ENCODE peak calls at places on chromosomes 12 and 14, in seven cellular contexts. U, K, G, I, R, F and E are unnamed samples.
A peak's percentile ranks its signal among the peaks of the same experiment; 100 is the strongest.

GRCh38 chr14:105069887-105070759 is 4.9 kb upstream of the GPR132 start:
- DNase-seq in U (no peak), I (no peak), R (peak; percentile 74), G (peak; percentile 80), F (peak; percentile 45), K (no peak), E (no peak)

GRCh38 chr14:98070521-98070920 is 1201.5 kb downstream of the BCL11B start:
- DNase-seq in I (no peak), K (no peak), F (no peak), G (no peak), R (no peak), U (no peak), E (no peak)

GRCh38 chr12:27385756-27386155 is 53.1 kb downstream of the BMAL2 start:
- DNase-seq in F (no peak), U (no peak), G (no peak), I (no peak), R (no peak), K (no peak), E (no peak)

GRCh38 chr12:77064891-77065360 is 443 bp downstream of the E2F7 start:
- DNase-seq in I (no peak), U (no peak), F (no peak), G (no peak), R (no peak), K (no peak), E (peak; percentile 51)

GRCh38 chr12:46830731-46831334 is 5.0 kb upstream of the SLC38A4 start:
- DNase-seq in I (no peak), F (no peak), G (no peak), U (no peak), K (no peak), R (no peak), E (no peak)

GRCh38 chr14:24013654-24014514 is 25.2 kb downstream of the DHRS4L2 start:
- DNase-seq in G (no peak), K (peak; percentile 39), I (no peak), U (no peak), F (no peak), R (no peak), E (no peak)

GRCh38 chr12:109757671-109758265 is 44.1 kb downstream of the FAM222A start:
- DNase-seq in F (no peak), U (peak; percentile 24), I (no peak), G (peak; percentile 62), R (peak; percentile 37), K (no peak), E (peak; percentile 15)

GRCh38 chr12:7645395-7646177 is 20.1 kb downstream of the APOBEC1 start:
- DNase-seq in G (no peak), F (no peak), R (no peak), U (no peak), I (no peak), K (no peak), E (no peak)

GRCh38 chr14:105139831-105140239 is 28.7 kb downstream of the JAG2 start:
- DNase-seq in G (peak; percentile 34), U (peak; percentile 54), R (no peak), K (no peak), I (no peak), F (no peak), E (no peak)

GRCh38 chr12:22228022-22228875 is 106.3 kb downstream of the ST8SIA1 start:
- DNase-seq in I (no peak), G (no peak), R (no peak), U (no peak), F (no peak), K (no peak), E (no peak)

GRCh38 chr12:83818888-83819287 is 1093.7 kb downstream of the SLC6A15 start:
- DNase-seq in R (no peak), I (no peak), K (no peak), F (no peak), U (peak; percentile 46), G (no peak), E (no peak)

GRCh38 chr12:17235996-17236395 is 630.0 kb upstream of the LMO3 start:
- DNase-seq in I (no peak), U (no peak), F (no peak), K (no peak), G (no peak), R (no peak), E (no peak)

GRCh38 chr14:43894534-43894933 is 612.5 kb downstream of the FSCB start:
- DNase-seq in U (no peak), R (no peak), I (no peak), F (no peak), G (no peak), K (no peak), E (no peak)

GRCh38 chr14:31700282-31701074 is 139.3 kb downstream of the NUBPL start:
- DNase-seq in I (no peak), F (no peak), U (no peak), K (no peak), G (no peak), R (no peak), E (no peak)

GRCh38 chr12:12803186-12803585 is 10.0 kb upstream of the DDX47 start:
- DNase-seq in K (no peak), F (no peak), I (no peak), G (no peak), R (peak; percentile 81), U (peak; percentile 83), E (peak; percentile 92)

GRCh38 chr12:77082021-77082420 is 16.7 kb upstream of the E2F7 start:
- DNase-seq in U (no peak), R (no peak), I (no peak), F (no peak), G (no peak), K (no peak), E (no peak)

GRCh38 chr14:86072134-86072894 is 542.4 kb downstream of the FLRT2 start:
- DNase-seq in R (no peak), I (no peak), U (no peak), K (no peak), G (no peak), F (no peak), E (no peak)

GRCh38 chr12:64080319-64081008 is 141.6 kb downstream of the KICS2 start:
- DNase-seq in F (no peak), G (no peak), U (no peak), K (no peak), R (no peak), I (no peak), E (no peak)

DNA sequence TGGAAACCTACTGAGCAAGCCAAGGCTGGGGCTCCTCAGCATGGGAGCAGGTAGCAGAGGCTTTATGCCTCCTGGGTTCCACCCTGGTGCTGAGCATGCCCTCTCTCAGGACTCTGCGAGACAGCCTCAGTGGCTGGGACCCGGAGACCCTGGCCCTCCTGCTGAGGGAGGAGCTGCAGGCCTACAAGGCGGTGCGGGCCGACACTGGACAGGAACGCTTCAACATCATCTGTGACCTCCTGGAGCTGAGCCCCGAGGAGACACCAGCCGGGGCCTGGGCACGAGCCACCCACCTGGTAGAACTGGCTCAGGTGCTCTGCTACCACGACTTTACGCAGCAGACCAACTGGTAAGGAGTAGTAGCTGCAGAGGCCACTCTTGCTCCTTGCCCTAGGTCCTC is 8.4 kb downstream of the ESPL1 start:
- DNase-seq in F (no peak), G (no peak), R (no peak), K (no peak), I (no peak), U (no peak), E (no peak)
- H3K36me3 ChIP-seq in F (no peaks in the 10 kb centered on the region), G (no peaks in the 10 kb centered on the region), R (no peaks in the 10 kb centered on the region), K (no peaks in the 10 kb centered on the region), I (no peaks in the 10 kb centered on the region), U (peaks cover 68% of the 10 kb centered on the region), E (no peaks in the 10 kb centered on the region)

GRCh38 chr12:48827026-48827425 is 8.7 kb downstream of the CACNB3 start:
- DNase-seq in R (no peak), I (no peak), K (no peak), G (no peak), F (no peak), U (no peak), E (no peak)

GRCh38 chr12:48831257-48831656 is 13.0 kb downstream of the CACNB3 start:
- DNase-seq in G (no peak), K (no peak), U (no peak), I (no peak), R (no peak), F (no peak), E (no peak)

GRCh38 chr12:48827513-48828096 is 9.3 kb downstream of the CACNB3 start:
- DNase-seq in G (no peak), U (no peak), F (no peak), R (no peak), I (no peak), K (no peak), E (no peak)

GRCh38 chr12:48828293-48828692 is 10.0 kb downstream of the CACNB3 start:
- DNase-seq in R (no peak), U (no peak), G (no peak), K (no peak), F (no peak), I (no peak), E (no peak)

GRCh38 chr12:48828841-48829575 is 10.7 kb downstream of the CACNB3 start:
- DNase-seq in R (no peak), I (no peak), K (no peak), G (no peak), F (no peak), U (no peak), E (no peak)
- H3K36me3 ChIP-seq in R (peaks cover 73% of the 10 kb centered on the region), I (peaks cover 50% of the 10 kb centered on the region), K (peaks cover 50% of the 10 kb centered on the region), G (peaks cover 78% of the 10 kb centered on the region), F (peaks cover 70% of the 10 kb centered on the region), U (peaks cover 53% of the 10 kb centered on the region), E (peaks cover 7% of the 10 kb centered on the region)

DNA sequence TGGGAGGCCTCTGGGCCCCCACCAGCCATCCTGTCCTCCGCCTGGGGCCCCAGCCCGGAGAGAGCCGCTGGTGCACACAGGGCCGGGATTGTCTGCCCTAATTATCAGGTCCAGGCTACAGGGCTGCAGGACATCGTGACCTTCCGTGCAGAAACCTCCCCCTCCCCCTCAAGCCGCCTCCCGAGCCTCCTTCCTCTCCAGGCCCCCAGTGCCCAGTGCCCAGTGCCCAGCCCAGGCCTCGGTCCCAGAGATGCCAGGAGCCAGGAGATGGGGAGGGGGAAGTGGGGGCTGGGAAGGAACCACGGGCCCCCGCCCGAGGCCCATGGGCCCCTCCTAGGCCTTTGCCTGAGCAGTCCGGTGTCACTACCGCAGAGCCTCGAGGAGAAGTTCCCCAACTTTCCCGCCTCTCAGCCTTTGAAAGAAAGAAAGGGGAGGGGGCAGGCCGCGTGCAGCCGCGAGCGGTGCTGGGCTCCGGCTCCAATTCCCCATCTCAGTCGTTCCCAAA is 612 bp upstream of the GAPDH start:
- DNase-seq in I (no peak), R (peak; percentile 82), F (peak; percentile 81), G (no peak), U (no peak), K (peak; percentile 30), E (no peak)
- H3K36me3 ChIP-seq in I (peaks cover 40% of the 10 kb centered on the region), R (peaks cover 60% of the 10 kb centered on the region), F (peaks cover 65% of the 10 kb centered on the region), G (peaks cover 58% of the 10 kb centered on the region), U (peaks cover 74% of the 10 kb centered on the region), K (peaks cover 40% of the 10 kb centered on the region), E (no peaks in the 10 kb centered on the region)

GRCh38 chr12:26153421-26154154 is 28.8 kb upstream of the BHLHE41 start:
- DNase-seq in F (no peak), I (no peak), R (no peak), U (no peak), K (no peak), G (no peak), E (no peak)

GRCh38 chr12:26152507-26153102 is 27.8 kb upstream of the BHLHE41 start:
- DNase-seq in K (no peak), F (no peak), U (no peak), I (no peak), R (no peak), G (no peak), E (no peak)

GRCh38 chr12:26150737-26151450 is 26.1 kb upstream of the BHLHE41 start:
- DNase-seq in I (no peak), R (no peak), F (no peak), U (no peak), K (no peak), G (no peak), E (no peak)

GRCh38 chr12:26149963-26150362 is 25.1 kb upstream of the BHLHE41 start:
- DNase-seq in K (no peak), U (no peak), R (no peak), F (no peak), I (no peak), G (no peak), E (no peak)
- H3K36me3 ChIP-seq in K (no peaks in the 10 kb centered on the region), U (no peaks in the 10 kb centered on the region), R (no peaks in the 10 kb centered on the region), F (no peaks in the 10 kb centered on the region), I (no peaks in the 10 kb centered on the region), G (no peaks in the 10 kb centered on the region), E (no peaks in the 10 kb centered on the region)